ENCODE peak calls at places on chromosomes 5 and 9, in six cellular contexts. D is prostate gland, K is stomach, P is HCT116, B is spleen, O is esophagus muscularis mucosa. Q is an unnamed sample. For H3K4me1, the result is how much of the 10 kb centered on the place peaks cover.

GRCh38 chr5:130549884-130550552 is 615.0 kb downstream of the HINT1 start:
- DNase-seq in D (no peak), K (no peak), P (peak), B (no peak), O (no peak), Q (no peak)

GRCh38 chr9:2623046-2623865 is 1.7 kb downstream of the VLDLR start:
- DNase-seq in D (peak), K (peak), P (no peak), B (peak), O (peak), Q (peak)

GRCh38 chr9:129382281-129383004 is 204.4 kb upstream of the IER5L start:
- DNase-seq in D (no peak), K (no peak), P (no peak), B (no peak), O (no peak), Q (no peak)

GRCh38 chr9:124869466-124869985 is 7.6 kb downstream of the ARPC5L start:
- DNase-seq in D (no peak), K (peak), P (no peak), B (peak), O (no peak), Q (no peak)

GRCh38 chr9:99101271-99101670 is 3.6 kb upstream of the TGFBR1 start:
- DNase-seq in D (no peak), K (no peak), P (no peak), B (no peak), O (no peak), Q (no peak)

GRCh38 chr5:68087866-68088265 is 127.7 kb upstream of the PIK3R1 start:
- DNase-seq in D (peak), K (peak), P (no peak), B (no peak), O (no peak), Q (no peak)

GRCh38 chr9:133050781-133051180 is 11.0 kb upstream of the CEL start:
- DNase-seq in D (no peak), K (peak), P (no peak), B (peak), O (no peak), Q (no peak)

GRCh38 chr9:17852108-17852507 is 273.2 kb downstream of the SH3GL2 start:
- DNase-seq in D (no peak), K (no peak), P (no peak), B (no peak), O (no peak), Q (no peak)

GRCh38 chr5:90475436-90475980 is 844 bp downstream of the POLR3G start:
- DNase-seq in D (no peak), K (no peak), P (no peak), B (no peak), O (no peak), Q (no peak)

GRCh38 chr5:106876665-106877194 is 794.0 kb downstream of the EFNA5 start:
- DNase-seq in D (no peak), K (no peak), P (no peak), B (no peak), O (no peak), Q (no peak)

GRCh38 chr9:21326526-21327139 is 8.6 kb downstream of the KLHL9 start:
- DNase-seq in D (no peak), K (no peak), P (no peak), B (no peak), O (no peak), Q (no peak)

GRCh38 chr9:116942593-116943061 is 255.5 kb downstream of the TRIM32 start:
- DNase-seq in D (no peak), K (no peak), P (no peak), B (no peak), O (no peak), Q (no peak)

GRCh38 chr9:38074441-38074943 is 5.5 kb upstream of the SHB start:
- DNase-seq in D (no peak), K (no peak), P (no peak), B (no peak), O (no peak), Q (no peak)

GRCh38 chr9:38662763-38663593 is 42.6 kb upstream of the ANKRD18A start:
- DNase-seq in D (no peak), K (no peak), P (no peak), B (no peak), O (no peak), Q (no peak)

GRCh38 chr5:56601641-56602071 is 213.7 kb upstream of the MAP3K1 start:
- DNase-seq in D (no peak), K (no peak), P (no peak), B (no peak), O (no peak), Q (no peak)

GRCh38 chr5:6043491-6044310 is 334.6 kb downstream of the MED10 start:
- DNase-seq in D (no peak), K (no peak), P (no peak), B (peak), O (peak), Q (no peak)

DNA sequence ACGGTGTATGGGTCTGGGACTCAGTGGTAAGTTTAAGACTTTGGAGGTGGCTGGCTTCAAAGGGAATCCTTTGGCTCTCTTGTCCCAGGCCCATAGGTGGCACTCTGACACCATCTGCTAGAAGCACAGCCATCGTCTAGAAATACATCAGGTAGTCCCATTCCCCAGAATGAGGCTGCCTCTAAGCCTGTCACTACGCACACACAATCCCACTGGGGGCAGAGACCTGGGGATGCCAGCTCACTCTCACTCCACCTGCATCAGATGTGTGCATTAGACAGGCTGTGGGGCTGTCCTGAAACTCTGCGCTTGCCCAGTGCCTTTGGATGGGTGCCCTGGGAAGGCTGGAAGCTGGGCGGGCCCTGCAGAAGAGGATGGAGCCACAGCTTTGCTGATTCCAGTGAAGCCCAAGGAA is 127.5 kb upstream of the PANK3 start:
- DNase-seq in D (no peak), K (no peak), P (peak), B (no peak), O (no peak), Q (peak)
- H3K4me1 ChIP-seq in D (under half), K (under half), P (under half), B (under half), O (under half), Q (under half)

GRCh38 chr5:144712090-144712489 is 541.4 kb downstream of the KCTD16 start:
- DNase-seq in D (no peak), K (no peak), P (no peak), B (no peak), O (no peak), Q (no peak)
- H3K4me3 ChIP-seq in D (no peak), K (no peak), P (no peak), B (no peak), O (no peak), Q (no peak)

DNA sequence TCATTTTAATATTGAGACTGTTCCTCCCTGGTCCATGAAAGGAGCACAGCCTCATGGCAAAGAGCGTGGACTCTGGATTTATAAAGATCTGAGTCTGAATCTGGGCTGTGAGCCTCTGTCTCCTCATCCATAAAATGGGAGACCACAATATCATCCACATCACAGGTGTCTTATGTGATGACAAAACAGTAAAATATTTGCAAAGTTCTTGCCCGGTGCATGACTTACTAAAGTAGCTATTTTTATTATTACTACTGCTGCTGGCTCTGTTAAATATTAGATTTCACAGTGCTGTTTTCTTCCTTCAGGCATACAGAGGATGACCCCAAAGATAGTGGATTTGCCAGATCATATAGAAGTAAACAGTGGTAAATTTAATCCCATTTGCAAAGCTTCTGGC is 74.1 kb downstream of the TEK start:
- DNase-seq in D (no peak), K (no peak), P (no peak), B (no peak), O (no peak), Q (no peak)
- TF ChIP-seq POLR2AphosphoS5 in D (no peak), K (no peak), P (no peak), B (no peak), O (no peak), Q (no peak)

GRCh38 chr5:15929616-15930303 is 249.8 kb downstream of the MARCHF11 start:
- DNase-seq in D (no peak), K (no peak), P (no peak), B (no peak), O (peak), Q (no peak)
- H3K4me1 ChIP-seq in D (under half), K (under half), P (under half), B (under half), O (under half), Q (under half)

GRCh38 chr5:140116716-140117115 is 2.8 kb downstream of the PURA start:
- DNase-seq in D (no peak), K (no peak), P (no peak), B (no peak), O (no peak), Q (no peak)

GRCh38 chr5:140115186-140115500 is 1.2 kb downstream of the PURA start:
- DNase-seq in D (no peak), K (no peak), P (no peak), B (no peak), O (no peak), Q (no peak)

GRCh38 chr5:140114341-140115185 is 654 bp downstream of the PURA start:
- DNase-seq in D (peak), K (peak), P (no peak), B (peak), O (peak), Q (peak)

GRCh38 chr5:140118294-140118936 is 4.5 kb downstream of the PURA start:
- DNase-seq in D (no peak), K (no peak), P (no peak), B (no peak), O (no peak), Q (no peak)

GRCh38 chr5:140117523-140117922 is 3.6 kb downstream of the PURA start:
- DNase-seq in D (no peak), K (no peak), P (no peak), B (no peak), O (no peak), Q (no peak)
- H3K4me3 ChIP-seq in D (no peak), K (no peak), P (no peak), B (no peak), O (no peak), Q (no peak)

GRCh38 chr9:127575875-127576778 is 36.0 kb upstream of the STXBP1 start:
- DNase-seq in D (no peak), K (no peak), P (no peak), B (no peak), O (no peak), Q (no peak)
- TF ChIP-seq POLR2AphosphoS5 in D (no peak), K (peak), P (no peak), B (no peak), O (no peak), Q (no peak)

GRCh38 chr5:134874831-134875655 is 872 bp downstream of the TXNDC15 start:
- DNase-seq in D (peak), K (peak), P (no peak), B (peak), O (peak), Q (peak)
- H3K4me1 ChIP-seq in D (under half), K (under half), P (under half), B (half or more), O (under half), Q (under half)